ENCODE peak calls at places on chromosomes 12 and 14, in seven cellular contexts. One of them, this sample, is unnamed.

GRCh38 chr12:72281145-72281544 is 9.0 kb downstream of the TRHDE start:
- DNase-seq in foreskin fibroblast: peak
- DNase-seq in kidney: no peak
- DNase-seq in heart right ventricle: no peak
- DNase-seq in tibial nerve: no peak
- DNase-seq in choroid plexus epithelial cell: no peak
- DNase-seq in GM10248: no peak
- DNase-seq in this sample: no peak

GRCh38 chr14:105470812-105471771 is 3.5 kb upstream of the CRIP2 start:
- DNase-seq in foreskin fibroblast: no peak
- DNase-seq in kidney: no peak
- DNase-seq in heart right ventricle: peak
- DNase-seq in tibial nerve: no peak
- DNase-seq in choroid plexus epithelial cell: no peak
- DNase-seq in GM10248: no peak
- DNase-seq in this sample: no peak

GRCh38 chr12:64736771-64737170 is 22.4 kb downstream of the GNS start:
- DNase-seq in foreskin fibroblast: no peak
- DNase-seq in kidney: no peak
- DNase-seq in heart right ventricle: no peak
- DNase-seq in tibial nerve: no peak
- DNase-seq in choroid plexus epithelial cell: no peak
- DNase-seq in GM10248: no peak
- DNase-seq in this sample: no peak

GRCh38 chr12:55931317-55931779 is 386 bp downstream of the DGKA start:
- DNase-seq in foreskin fibroblast: no peak
- DNase-seq in kidney: no peak
- DNase-seq in heart right ventricle: no peak
- DNase-seq in tibial nerve: no peak
- DNase-seq in choroid plexus epithelial cell: peak
- DNase-seq in GM10248: no peak
- DNase-seq in this sample: no peak

GRCh38 chr14:36442824-36443241 is 77.2 kb downstream of the NKX2-1 start:
- DNase-seq in foreskin fibroblast: no peak
- DNase-seq in kidney: no peak
- DNase-seq in heart right ventricle: no peak
- DNase-seq in tibial nerve: no peak
- DNase-seq in choroid plexus epithelial cell: no peak
- DNase-seq in GM10248: no peak
- DNase-seq in this sample: no peak

GRCh38 chr12:130775953-130776856 is 60.1 kb upstream of the RIMBP2 start:
- DNase-seq in foreskin fibroblast: peak
- DNase-seq in kidney: peak
- DNase-seq in heart right ventricle: peak
- DNase-seq in tibial nerve: no peak
- DNase-seq in choroid plexus epithelial cell: peak
- DNase-seq in GM10248: no peak
- DNase-seq in this sample: no peak

GRCh38 chr12:77189463-77189862 is 124.1 kb upstream of the E2F7 start:
- DNase-seq in foreskin fibroblast: peak
- DNase-seq in kidney: no peak
- DNase-seq in heart right ventricle: no peak
- DNase-seq in tibial nerve: no peak
- DNase-seq in choroid plexus epithelial cell: peak
- DNase-seq in GM10248: no peak
- DNase-seq in this sample: peak

GRCh38 chr12:57430117-57430930 is 519 bp downstream of the R3HDM2 start:
- DNase-seq in foreskin fibroblast: no peak
- DNase-seq in kidney: peak
- DNase-seq in heart right ventricle: peak
- DNase-seq in tibial nerve: no peak
- DNase-seq in choroid plexus epithelial cell: peak
- DNase-seq in GM10248: peak
- DNase-seq in this sample: no peak

GRCh38 chr12:120367924-120368788 is 808 bp downstream of the MSI1 start:
- DNase-seq in foreskin fibroblast: no peak
- DNase-seq in kidney: no peak
- DNase-seq in heart right ventricle: peak
- DNase-seq in tibial nerve: no peak
- DNase-seq in choroid plexus epithelial cell: no peak
- DNase-seq in GM10248: no peak
- DNase-seq in this sample: no peak

GRCh38 chr14:72863216-72864006 is 30.5 kb downstream of the DPF3 start:
- DNase-seq in foreskin fibroblast: peak
- DNase-seq in kidney: no peak
- DNase-seq in heart right ventricle: no peak
- DNase-seq in tibial nerve: no peak
- DNase-seq in choroid plexus epithelial cell: no peak
- DNase-seq in GM10248: peak
- DNase-seq in this sample: no peak

GRCh38 chr14:72692678-72693077 is 201.2 kb downstream of the DPF3 start:
- DNase-seq in foreskin fibroblast: no peak
- DNase-seq in kidney: no peak
- DNase-seq in heart right ventricle: no peak
- DNase-seq in tibial nerve: no peak
- DNase-seq in choroid plexus epithelial cell: peak
- DNase-seq in GM10248: no peak
- DNase-seq in this sample: no peak

GRCh38 chr14:57391609-57392195 is 1.3 kb downstream of the NAA30 start:
- DNase-seq in foreskin fibroblast: no peak
- DNase-seq in kidney: no peak
- DNase-seq in heart right ventricle: no peak
- DNase-seq in tibial nerve: no peak
- DNase-seq in choroid plexus epithelial cell: no peak
- DNase-seq in GM10248: no peak
- DNase-seq in this sample: no peak

GRCh38 chr12:11879306-11879705 is 191.4 kb upstream of the BCL2L14 start:
- DNase-seq in foreskin fibroblast: no peak
- DNase-seq in kidney: no peak
- DNase-seq in heart right ventricle: no peak
- DNase-seq in tibial nerve: no peak
- DNase-seq in choroid plexus epithelial cell: peak
- DNase-seq in GM10248: no peak
- DNase-seq in this sample: no peak

GRCh38 chr12:130764073-130764472 is 48.0 kb upstream of the RIMBP2 start:
- DNase-seq in foreskin fibroblast: no peak
- DNase-seq in kidney: no peak
- DNase-seq in heart right ventricle: no peak
- DNase-seq in tibial nerve: no peak
- DNase-seq in choroid plexus epithelial cell: no peak
- DNase-seq in GM10248: no peak
- DNase-seq in this sample: no peak

GRCh38 chr12:1830981-1831930 is 10.9 kb downstream of the LRTM2 start:
- DNase-seq in foreskin fibroblast: peak
- DNase-seq in kidney: peak
- DNase-seq in heart right ventricle: peak
- DNase-seq in tibial nerve: no peak
- DNase-seq in choroid plexus epithelial cell: peak
- DNase-seq in GM10248: peak
- DNase-seq in this sample: no peak

GRCh38 chr12:56115329-56115728 is 1.1 kb upstream of the RPL41 start:
- DNase-seq in foreskin fibroblast: no peak
- DNase-seq in kidney: no peak
- DNase-seq in heart right ventricle: no peak
- DNase-seq in tibial nerve: no peak
- DNase-seq in choroid plexus epithelial cell: peak
- DNase-seq in GM10248: no peak
- DNase-seq in this sample: no peak

GRCh38 chr14:105070760-105071137 is 5.5 kb upstream of the GPR132 start:
- DNase-seq in foreskin fibroblast: no peak
- DNase-seq in kidney: peak
- DNase-seq in heart right ventricle: no peak
- DNase-seq in tibial nerve: no peak
- DNase-seq in choroid plexus epithelial cell: no peak
- DNase-seq in GM10248: no peak
- DNase-seq in this sample: no peak

GRCh38 chr12:109277899-109278762 is 31.0 kb downstream of the FOXN4 start:
- DNase-seq in foreskin fibroblast: peak
- DNase-seq in kidney: no peak
- DNase-seq in heart right ventricle: no peak
- DNase-seq in tibial nerve: no peak
- DNase-seq in choroid plexus epithelial cell: peak
- DNase-seq in GM10248: no peak
- DNase-seq in this sample: no peak

GRCh38 chr12:22318122-22318737 is 16.3 kb downstream of the ST8SIA1 start:
- DNase-seq in foreskin fibroblast: no peak
- DNase-seq in kidney: no peak
- DNase-seq in heart right ventricle: no peak
- DNase-seq in tibial nerve: no peak
- DNase-seq in choroid plexus epithelial cell: no peak
- DNase-seq in GM10248: no peak
- DNase-seq in this sample: no peak

DNA sequence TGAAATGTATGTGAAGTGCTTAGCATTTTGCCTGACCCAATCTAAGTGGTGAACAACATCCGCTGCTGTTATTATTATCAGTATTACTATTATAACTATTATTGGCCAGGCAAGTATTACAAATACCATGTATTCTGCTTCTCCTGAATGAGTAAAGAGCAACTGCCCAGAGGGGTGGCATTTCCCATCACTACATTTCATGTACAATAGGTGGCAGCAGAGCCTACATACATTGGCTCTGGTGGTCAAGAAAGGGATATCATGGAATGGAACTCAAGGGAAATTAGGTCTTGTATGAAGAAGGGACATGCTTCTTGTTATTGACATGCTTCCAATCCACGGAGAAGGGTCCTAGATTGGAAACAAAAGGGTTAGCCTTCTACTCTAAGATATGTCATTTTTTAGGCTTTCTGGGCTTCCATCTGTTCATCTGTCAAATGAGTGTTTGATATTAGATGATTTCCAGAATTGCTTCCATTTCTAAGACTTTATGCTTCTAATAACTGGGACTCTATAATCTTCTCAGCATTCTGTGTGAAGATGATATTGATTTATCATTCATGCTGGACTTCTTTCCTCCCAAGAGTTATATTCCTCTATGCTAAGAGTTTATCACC is 239.0 kb downstream of the SSPN start:
- DNase-seq in foreskin fibroblast: peak
- DNase-seq in kidney: no peak
- DNase-seq in heart right ventricle: no peak
- DNase-seq in tibial nerve: no peak
- DNase-seq in choroid plexus epithelial cell: peak
- DNase-seq in GM10248: peak
- DNase-seq in this sample: no peak
- TF ChIP-seq CTCF in foreskin fibroblast: peak
- TF ChIP-seq CTCF in kidney: peak
- TF ChIP-seq CTCF in heart right ventricle: peak
- TF ChIP-seq CTCF in tibial nerve: peak
- TF ChIP-seq CTCF in choroid plexus epithelial cell: peak
- TF ChIP-seq CTCF in GM10248: peak
- TF ChIP-seq CTCF in this sample: peak

GRCh38 chr12:53211476-53212381 is 4.7 kb upstream of the ITGB7 start:
- DNase-seq in foreskin fibroblast: no peak
- DNase-seq in kidney: peak
- DNase-seq in heart right ventricle: no peak
- DNase-seq in tibial nerve: no peak
- DNase-seq in choroid plexus epithelial cell: no peak
- DNase-seq in GM10248: no peak
- DNase-seq in this sample: no peak
- TF ChIP-seq CTCF in foreskin fibroblast: peak
- TF ChIP-seq CTCF in kidney: peak
- TF ChIP-seq CTCF in heart right ventricle: peak
- TF ChIP-seq CTCF in tibial nerve: no peak
- TF ChIP-seq CTCF in choroid plexus epithelial cell: peak
- TF ChIP-seq CTCF in GM10248: peak
- TF ChIP-seq CTCF in this sample: peak

DNA sequence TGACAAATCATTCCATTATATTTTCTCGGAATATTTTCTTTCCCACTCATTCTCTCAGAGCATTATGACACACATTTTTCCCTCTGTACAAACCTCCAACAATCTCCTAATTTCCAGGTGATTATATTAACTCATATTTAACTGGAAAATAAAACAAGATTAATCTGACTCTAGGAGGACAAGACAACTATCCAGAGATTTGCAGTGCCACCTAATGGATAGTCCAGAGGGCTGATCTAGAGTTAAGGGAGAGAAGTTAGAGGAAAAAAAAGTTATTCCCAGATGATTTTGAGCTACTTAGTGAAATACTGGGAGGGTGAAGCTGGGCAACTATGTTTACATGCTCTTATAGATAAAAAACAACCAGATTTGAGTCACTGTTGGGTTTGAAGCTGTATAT is 161.7 kb downstream of the ALX1 start:
- DNase-seq in foreskin fibroblast: peak
- DNase-seq in kidney: no peak
- DNase-seq in heart right ventricle: no peak
- DNase-seq in tibial nerve: no peak
- DNase-seq in choroid plexus epithelial cell: peak
- DNase-seq in GM10248: no peak
- DNase-seq in this sample: no peak
- TF ChIP-seq CTCF in foreskin fibroblast: peak
- TF ChIP-seq CTCF in kidney: peak
- TF ChIP-seq CTCF in heart right ventricle: no peak
- TF ChIP-seq CTCF in tibial nerve: no peak
- TF ChIP-seq CTCF in choroid plexus epithelial cell: peak
- TF ChIP-seq CTCF in GM10248: peak
- TF ChIP-seq CTCF in this sample: peak

GRCh38 chr12:10393291-10393690 is 3.5 kb upstream of the KLRK1 start:
- DNase-seq in foreskin fibroblast: no peak
- DNase-seq in kidney: no peak
- DNase-seq in heart right ventricle: no peak
- DNase-seq in tibial nerve: no peak
- DNase-seq in choroid plexus epithelial cell: no peak
- DNase-seq in GM10248: no peak
- DNase-seq in this sample: no peak
- TF ChIP-seq CTCF in foreskin fibroblast: no peak
- TF ChIP-seq CTCF in kidney: no peak
- TF ChIP-seq CTCF in heart right ventricle: no peak
- TF ChIP-seq CTCF in tibial nerve: no peak
- TF ChIP-seq CTCF in choroid plexus epithelial cell: no peak
- TF ChIP-seq CTCF in GM10248: no peak
- TF ChIP-seq CTCF in this sample: no peak